ENCODE peak calls at places on chromosomes 6 and 20, in nine cellular contexts. Z is iPS DF 6.9, M is hepatocyte, X is IMR-90, A is left ventricle myocardium inferior, E is right cardiac atrium, G is cardiac muscle cell, P is adipocyte, J is spleen. H is an unnamed sample. For H3K9me3, the result is how much of the 10 kb centered on the place peaks cover.

GRCh38 chr20:49323622-49324238 is 45.9 kb upstream of the ZNFX1 start:
- DNase-seq in M (peak), G (peak), A (no peak), P (peak), E (no peak), J (no peak), Z (no peak), X (peak), H (peak)

GRCh38 chr6:11493979-11494378 is 43.6 kb upstream of the TMEM170B start:
- DNase-seq in M (no peak), X (no peak), P (no peak), A (no peak), E (no peak), Z (no peak), G (no peak), J (no peak), H (no peak)

GRCh38 chr6:170134077-170135040 is 156.5 kb downstream of the DLL1 start:
- DNase-seq in G (peak), Z (no peak), J (peak), A (peak), X (no peak), M (peak), P (no peak), E (no peak), H (no peak)

GRCh38 chr6:17927705-17928104 is 59.7 kb downstream of the KIF13A start:
- DNase-seq in X (no peak), J (no peak), P (no peak), G (no peak), Z (no peak), M (no peak), E (peak), A (peak), H (peak)

GRCh38 chr20:16675165-16675564 is 54.7 kb upstream of the SNRPB2 start:
- DNase-seq in Z (no peak), G (no peak), X (no peak), E (no peak), A (no peak), M (no peak), P (no peak), J (no peak), H (no peak)

GRCh38 chr20:45109634-45110033 is 5.3 kb downstream of the WFDC5 start:
- DNase-seq in Z (no peak), X (no peak), M (no peak), E (no peak), J (no peak), P (no peak), A (no peak), G (no peak), H (no peak)

GRCh38 chr20:56358600-56359211 is at the start of gene FAM210B:
- DNase-seq in J (peak), E (peak), P (peak), M (peak), Z (peak), A (peak), G (peak), X (peak), H (peak)

GRCh38 chr20:32582659-32583580 is 2.2 kb downstream of the NOL4L start:
- DNase-seq in Z (no peak), E (peak), J (peak), M (peak), X (no peak), G (peak), A (peak), P (peak), H (peak)

GRCh38 chr20:32356935-32357868 is 929 bp upstream of the ASXL1 start:
- DNase-seq in P (peak), J (no peak), Z (no peak), G (peak), X (peak), E (no peak), A (no peak), M (peak), H (peak)

GRCh38 chr6:85641916-85642773 is 541 bp downstream of the SYNCRIP start:
- DNase-seq in X (peak), Z (no peak), J (peak), A (peak), P (peak), G (peak), M (peak), E (peak), H (peak)

GRCh38 chr6:45829873-45830272 is 185.8 kb downstream of the CLIC5 start:
- DNase-seq in A (no peak), G (no peak), P (no peak), E (no peak), J (no peak), X (no peak), M (no peak), Z (no peak), H (no peak)

DNA sequence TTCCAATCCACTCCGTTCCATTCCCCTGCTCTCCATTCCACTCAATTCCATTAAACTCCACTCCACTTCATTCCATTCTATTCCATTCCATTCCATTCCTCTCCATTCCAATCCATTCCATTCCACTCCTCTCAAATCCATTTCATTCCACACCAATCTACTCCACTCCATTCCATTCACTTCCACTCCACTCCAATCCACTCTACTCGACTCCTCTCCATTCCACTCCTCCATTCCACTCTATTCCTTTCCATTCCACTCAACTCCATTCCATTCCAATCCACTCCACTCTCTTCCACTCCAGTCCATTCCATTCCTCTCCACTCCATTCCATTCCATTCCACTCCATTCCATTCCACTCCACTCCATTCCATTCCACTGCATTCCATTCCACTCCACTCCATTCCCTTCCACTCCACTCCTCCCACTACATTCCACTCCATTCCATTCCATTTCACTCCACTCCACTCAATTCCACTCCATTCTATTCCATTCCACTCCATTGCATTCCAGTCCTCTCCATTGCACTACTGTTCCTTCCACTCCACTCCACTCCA is 22.6 kb upstream of the DEFB125 start:
- DNase-seq in Z (no peak), X (no peak), J (no peak), P (no peak), A (no peak), G (no peak), M (no peak), E (no peak), H (no peak)
- H3K9me3 ChIP-seq in Z (under half), X (under half), J (under half), P (under half), A (under half), G (under half), M (under half), E (under half), H (under half)

GRCh38 chr6:168035661-168036616 is 38.5 kb downstream of the KIF25 start:
- DNase-seq in Z (no peak), J (peak), E (no peak), A (no peak), X (peak), M (peak), P (no peak), G (peak), H (peak)

GRCh38 chr6:168032383-168032760 is 34.9 kb downstream of the KIF25 start:
- DNase-seq in X (peak), M (peak), G (peak), Z (no peak), P (peak), J (peak), E (no peak), A (no peak), H (peak)

GRCh38 chr6:168035098-168035660 is 37.7 kb downstream of the KIF25 start:
- DNase-seq in X (peak), J (peak), M (peak), G (peak), Z (no peak), A (peak), E (peak), P (peak), H (peak)

GRCh38 chr6:168033791-168034190 is 36.3 kb downstream of the KIF25 start:
- DNase-seq in Z (no peak), A (no peak), G (no peak), J (no peak), P (no peak), E (no peak), X (no peak), M (no peak), H (no peak)

DNA sequence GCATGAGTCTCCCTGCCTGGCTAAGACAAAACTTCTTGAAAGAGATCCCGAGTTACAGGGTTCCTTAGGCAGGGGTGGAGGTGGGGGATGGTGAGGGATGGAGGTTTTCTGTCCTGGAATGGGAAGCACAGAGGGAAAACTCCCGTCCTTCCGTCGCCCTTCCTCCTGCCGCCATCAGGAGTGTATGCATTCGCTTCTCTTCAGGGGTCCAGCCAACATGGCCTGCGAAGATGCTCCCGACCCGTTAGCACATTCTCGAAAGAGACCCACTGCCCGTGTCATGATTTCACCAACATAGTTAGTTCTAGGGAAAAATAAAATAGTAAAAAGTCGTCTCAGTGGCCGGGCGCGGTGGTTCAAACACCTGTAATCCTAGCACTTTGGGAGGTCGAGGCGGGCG is 37.1 kb downstream of the KIF25 start:
- DNase-seq in A (no peak), J (peak), G (no peak), Z (no peak), E (no peak), P (no peak), X (no peak), M (no peak), H (no peak)
- H3K9me3 ChIP-seq in A (under half), J (under half), G (under half), Z (under half), E (under half), P (under half), X (under half), M (under half), H (under half)

DNA sequence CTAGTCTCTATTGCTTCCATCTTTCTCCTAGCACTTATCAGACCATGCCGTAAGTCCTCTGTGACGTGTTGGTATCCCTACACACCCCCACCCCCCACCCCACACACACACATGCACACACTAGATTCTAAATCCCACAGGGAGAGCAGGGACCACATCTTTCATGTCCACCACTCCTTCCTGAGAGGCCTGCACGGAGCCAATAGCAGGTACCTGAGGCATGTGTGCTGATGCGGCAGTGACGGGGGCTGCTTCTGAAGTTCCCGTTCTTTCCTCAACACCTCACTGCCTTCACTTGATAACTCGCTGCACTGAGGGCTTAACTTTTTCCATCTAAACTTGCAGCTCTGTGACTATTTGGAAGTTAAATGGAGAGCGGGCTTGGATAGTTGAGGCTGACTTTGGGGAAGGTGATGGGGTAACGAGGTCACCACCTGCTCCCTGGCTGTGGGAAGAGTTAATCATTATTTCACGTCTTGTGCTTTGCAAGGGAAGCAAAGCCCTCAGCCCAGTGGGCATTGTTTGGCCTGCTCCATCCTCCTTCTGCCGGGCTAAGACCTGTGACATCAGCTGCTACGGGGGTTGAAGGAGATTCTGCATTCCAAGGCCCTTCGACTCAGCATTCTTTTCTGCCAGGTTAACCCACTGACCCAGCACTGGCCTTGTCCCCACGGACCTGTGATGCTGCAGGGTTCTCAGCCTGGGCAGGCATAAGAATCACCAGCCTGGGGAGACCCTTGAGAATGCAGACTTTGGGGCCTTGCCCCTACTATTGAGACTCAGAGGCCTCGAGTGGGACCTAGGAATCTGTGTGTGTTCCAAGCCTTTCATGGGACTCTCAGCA is 187.8 kb downstream of the ANKRD60 start:
- DNase-seq in X (no peak), J (no peak), E (no peak), M (no peak), Z (no peak), P (no peak), A (no peak), G (no peak), H (no peak)
- H3K9me3 ChIP-seq in X (under half), J (under half), E (under half), M (under half), Z (under half), P (under half), A (under half), G (under half), H (under half)

GRCh38 chr20:59788196-59788735 is 145.2 kb downstream of the SYCP2 start:
- DNase-seq in G (no peak), J (no peak), M (no peak), Z (no peak), P (no peak), X (no peak), A (no peak), E (no peak), H (no peak)

GRCh38 chr20:59788811-59789210 is 144.6 kb downstream of the SYCP2 start:
- DNase-seq in E (no peak), Z (no peak), J (no peak), M (no peak), G (no peak), A (no peak), P (no peak), X (no peak), H (no peak)

GRCh38 chr20:59790388-59790787 is 143.0 kb downstream of the SYCP2 start:
- DNase-seq in P (no peak), A (no peak), Z (no peak), J (no peak), G (no peak), M (no peak), E (no peak), X (no peak), H (no peak)

GRCh38 chr20:59787186-59787890 is 146.1 kb downstream of the SYCP2 start:
- DNase-seq in X (no peak), A (no peak), Z (no peak), G (no peak), J (no peak), E (no peak), M (no peak), P (no peak), H (no peak)

GRCh38 chr20:59789641-59790040 is 143.8 kb downstream of the SYCP2 start:
- DNase-seq in Z (no peak), M (no peak), P (no peak), A (no peak), G (no peak), J (no peak), X (no peak), E (no peak), H (no peak)
- H3K9me3 ChIP-seq in Z (under half), M (under half), P (under half), A (under half), G (under half), J (under half), X (under half), E (under half), H (under half)

GRCh38 chr6:168343239-168344167 is 23.9 kb upstream of the DACT2 start:
- DNase-seq in G (no peak), E (no peak), P (no peak), A (no peak), J (no peak), X (no peak), M (no peak), Z (no peak), H (no peak)
- H3K9me3 ChIP-seq in G (under half), E (under half), P (under half), A (under half), J (under half), X (half or more), M (under half), Z (under half), H (under half)

GRCh38 chr6:140193269-140193668 is 818.8 kb upstream of the CITED2 start:
- DNase-seq in E (no peak), A (no peak), J (no peak), G (no peak), Z (no peak), X (no peak), P (no peak), M (no peak), H (no peak)
- H3K9me3 ChIP-seq in E (under half), A (under half), J (under half), G (under half), Z (under half), X (under half), P (under half), M (under half), H (under half)